ENCODE peak calls at places on chromosomes 12 and 14, in five cellular contexts. C is hepatocyte, S is neural progenitor cell, V is SK-N-SH, W is MM.1S. A is an unnamed sample.

GRCh38 chr14:94612580-94613554 is 676 bp downstream of the SERPINA3 start:
- DNase-seq in S (no peak), W (no peak), V (no peak), C (no peak), A (peak; percentile 28)

GRCh38 chr14:104546021-104546491 is 33.5 kb upstream of the C14orf180 start:
- DNase-seq in V (peak; percentile 32), S (no peak), W (no peak), C (no peak), A (no peak)

GRCh38 chr12:95815635-95816212 is 25.2 kb upstream of the NTN4 start:
- DNase-seq in W (peak; percentile 53), C (peak; percentile 26), V (peak; percentile 40), S (no peak), A (peak; percentile 66)

GRCh38 chr14:53113992-53114391 is 39.1 kb downstream of the DDHD1 start:
- DNase-seq in W (no peak), S (no peak), C (no peak), V (no peak), A (no peak)

GRCh38 chr14:96494331-96494730 is 7.9 kb upstream of the PAPOLA start:
- DNase-seq in W (no peak), V (no peak), C (no peak), S (no peak), A (no peak)

GRCh38 chr14:61570188-61570960 is 124.9 kb upstream of the HIF1A start:
- DNase-seq in W (no peak), C (no peak), V (no peak), S (no peak), A (peak; percentile 38)

GRCh38 chr14:102882233-102882906 is 40.1 kb upstream of the AMN start:
- DNase-seq in C (no peak), S (no peak), V (peak; percentile 72), W (no peak), A (no peak)

GRCh38 chr12:104793280-104793679 is 164.8 kb downstream of the SLC41A2 start:
- DNase-seq in W (no peak), S (no peak), V (no peak), C (no peak), A (peak; percentile 92)

GRCh38 chr12:54935235-54935951 is 49.2 kb downstream of the TESPA1 start:
- DNase-seq in V (no peak), S (no peak), W (no peak), C (peak; percentile 49), A (peak; percentile 94)

GRCh38 chr14:48703728-48704467 is 882.3 kb downstream of the RPS29 start:
- DNase-seq in C (no peak), S (no peak), V (no peak), W (no peak), A (no peak)

GRCh38 chr14:48709277-48709785 is 876.8 kb downstream of the RPS29 start:
- DNase-seq in V (no peak), C (no peak), W (no peak), S (no peak), A (no peak)

GRCh38 chr14:48704639-48705038 is 881.5 kb downstream of the RPS29 start:
- DNase-seq in V (no peak), S (no peak), C (no peak), W (no peak), A (no peak)
- H3K27ac ChIP-seq in V (no peak overlapping the region), S (no peak overlapping the region), C (no peak overlapping the region), W (no peak overlapping the region), A (no peak overlapping the region)

GRCh38 chr12:21940549-21940948 is 677 bp downstream of the ABCC9 start:
- DNase-seq in C (no peak), W (no peak), V (no peak), S (no peak), A (peak; percentile 37)

GRCh38 chr12:21939435-21939834 is 1.8 kb downstream of the ABCC9 start:
- DNase-seq in V (no peak), C (no peak), W (no peak), S (peak; percentile 16), A (peak; percentile 10)

GRCh38 chr12:21941522-21942376 is 523 bp upstream of the ABCC9 start:
- DNase-seq in C (peak; percentile 75), S (peak; percentile 79), W (no peak), V (peak; percentile 33), A (peak; percentile 90)

GRCh38 chr12:21942377-21942703 is 1.1 kb upstream of the ABCC9 start:
- DNase-seq in V (no peak), W (no peak), S (no peak), C (no peak), A (peak; percentile 31)

GRCh38 chr12:21940972-21941521 is at the start of gene ABCC9:
- DNase-seq in S (peak; percentile 72), W (no peak), V (peak; percentile 35), C (peak; percentile 46), A (peak; percentile 64)
- TF ChIP-seq EZH2phosphoT487 in S (peak; percentile 55), W (no peak), V (no peak), C (no peak), A (no peak)

DNA sequence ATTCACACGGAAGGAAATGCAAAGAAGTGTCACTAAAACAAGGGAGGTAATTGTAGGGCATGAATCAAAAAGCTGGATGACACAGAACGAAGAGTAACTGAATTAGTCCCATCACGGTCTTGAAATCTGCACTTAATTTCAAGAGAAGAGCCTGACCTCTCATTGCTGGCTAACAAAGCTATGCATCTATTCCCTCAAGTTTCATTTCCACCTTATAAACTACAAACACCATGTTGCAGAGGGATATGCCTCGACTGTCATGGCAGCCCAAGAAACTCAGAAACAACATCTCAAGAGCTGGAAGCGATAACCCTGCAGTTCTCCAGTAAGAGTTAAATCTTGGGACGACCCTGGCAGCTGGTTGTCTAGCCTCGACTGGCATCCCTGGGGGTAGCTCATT is 76.3 kb downstream of the FOXN3 start:
- DNase-seq in W (no peak), S (no peak), V (no peak), C (no peak), A (peak; percentile 15)
- H3K27ac ChIP-seq in W (no peak overlapping the region), S (no peak overlapping the region), V (no peak overlapping the region), C (peak overlapping the region; percentile 39), A (no peak overlapping the region)

GRCh38 chr12:97464241-97465011 is 1.8 kb downstream of the RMST start:
- DNase-seq in W (no peak), C (no peak), V (no peak), S (peak; percentile 48), A (no peak)

GRCh38 chr12:97465012-97465345 is 2.4 kb downstream of the RMST start:
- DNase-seq in C (no peak), W (no peak), S (peak; percentile 58), V (no peak), A (no peak)
- TF ChIP-seq EZH2phosphoT487 in C (no peak), W (no peak), S (no peak), V (no peak), A (no peak)